ENCODE peak calls at places on chromosome 2, in six cellular contexts. R is neuronal stem cell, J is upper lobe of right lung, K is BE2C, Q is neural progenitor cell, H is mucosa of descending colon. V is an unnamed sample.

GRCh38 chr2:101282980-101283379 is 25.5 kb downstream of the RNF149 start:
- DNase-seq in J (no peak), H (no peak), Q (no peak), R (no peak), K (no peak), V (no peak)

GRCh38 chr2:78245394-78246140 is 723.4 kb upstream of the LRRTM4 start:
- DNase-seq in J (no peak), H (no peak), K (no peak), Q (peak; percentile 78), R (peak; percentile 30), V (no peak)

GRCh38 chr2:147122944-147123343 is 721.9 kb upstream of the ACVR2A start:
- DNase-seq in Q (no peak), K (no peak), R (no peak), H (no peak), J (no peak), V (no peak)

GRCh38 chr2:19850526-19851050 is 51.2 kb downstream of the TTC32 start:
- DNase-seq in H (no peak), Q (no peak), K (no peak), J (no peak), R (no peak), V (no peak)

GRCh38 chr2:74715071-74715791 is 61.2 kb downstream of the SEMA4F start:
- DNase-seq in J (peak; percentile 88), K (peak; percentile 70), Q (peak; percentile 90), R (peak; percentile 83), H (peak; percentile 92), V (peak; percentile 90)

GRCh38 chr2:237615631-237616249 is 11.6 kb upstream of the LRRFIP1 start:
- DNase-seq in H (no peak), K (no peak), J (peak; percentile 12), R (no peak), Q (no peak), V (no peak)

GRCh38 chr2:9261231-9261883 is 54.7 kb downstream of the ASAP2 start:
- DNase-seq in R (no peak), H (no peak), K (no peak), Q (no peak), J (no peak), V (no peak)

GRCh38 chr2:64018715-64019082 is 529 bp downstream of the VPS54 start:
- DNase-seq in R (peak; percentile 21), Q (peak; percentile 63), K (peak; percentile 30), J (peak; percentile 85), H (peak; percentile 78), V (no peak)

GRCh38 chr2:167181674-167182073 is 293.4 kb downstream of the XIRP2 start:
- DNase-seq in K (no peak), R (no peak), H (no peak), J (no peak), Q (no peak), V (no peak)

GRCh38 chr2:121723316-121723715 is 13.4 kb downstream of the NIFK start:
- DNase-seq in K (no peak), J (no peak), R (no peak), Q (no peak), H (no peak), V (no peak)

GRCh38 chr2:65232636-65233035 is 5.0 kb downstream of the ACTR2 start:
- DNase-seq in K (no peak), Q (no peak), R (no peak), J (no peak), H (no peak), V (no peak)

GRCh38 chr2:197356136-197356535 is 45.6 kb upstream of the ANKRD44 start:
- DNase-seq in R (no peak), J (no peak), H (no peak), K (no peak), Q (peak; percentile 21), V (no peak)

GRCh38 chr2:39725401-39725800 is 53.7 kb downstream of the THUMPD2 start:
- DNase-seq in K (no peak), Q (no peak), H (no peak), R (no peak), J (no peak), V (no peak)

GRCh38 chr2:172974762-172975161 is 100.9 kb upstream of the MAP3K20 start:
- DNase-seq in H (no peak), R (no peak), J (no peak), K (no peak), Q (no peak), V (no peak)

GRCh38 chr2:119517433-119517832 is 6.8 kb downstream of the SCTR start:
- DNase-seq in Q (peak; percentile 77), H (peak; percentile 77), R (peak; percentile 48), K (peak; percentile 68), J (peak; percentile 88), V (peak; percentile 71)

GRCh38 chr2:168515502-168515901 is 59.4 kb downstream of the CERS6 start:
- DNase-seq in H (no peak), Q (no peak), R (no peak), K (no peak), J (no peak), V (no peak)

GRCh38 chr2:27105981-27106380 is 12.9 kb downstream of the CGREF1 start:
- DNase-seq in H (no peak), J (no peak), K (no peak), R (no peak), Q (no peak), V (no peak)

GRCh38 chr2:212536385-212537310 is 2.0 kb downstream of the ERBB4 start:
- DNase-seq in R (peak; percentile 78), J (peak; percentile 55), K (peak; percentile 29), H (peak; percentile 12), Q (peak; percentile 88), V (peak; percentile 3)

GRCh38 chr2:216698895-216699294 is 3.5 kb upstream of the IGFBP5 start:
- DNase-seq in H (no peak), K (peak; percentile 48), R (no peak), Q (peak; percentile 82), J (no peak), V (no peak)

GRCh38 chr2:168050377-168050776 is 197.0 kb downstream of the STK39 start:
- DNase-seq in J (no peak), Q (peak; percentile 61), H (no peak), R (no peak), K (no peak), V (no peak)

GRCh38 chr2:127932199-127932877 is 46.6 kb upstream of the AMMECR1L start:
- DNase-seq in J (no peak), R (no peak), Q (no peak), K (no peak), H (no peak), V (peak; percentile 47)

GRCh38 chr2:214549946-214550345 is 139.1 kb downstream of the VWC2L start:
- DNase-seq in R (no peak), Q (no peak), H (no peak), K (no peak), J (no peak), V (no peak)

GRCh38 chr2:113850687-113851086 is 39.2 kb upstream of the ACTR3 start:
- DNase-seq in H (no peak), J (no peak), R (no peak), K (no peak), Q (no peak), V (no peak)

GRCh38 chr2:54206596-54206995 is 49.4 kb downstream of the TSPYL6 start:
- DNase-seq in K (no peak), Q (peak; percentile 7), J (no peak), R (no peak), H (no peak), V (no peak)

GRCh38 chr2:121356058-121356640 is 71.1 kb upstream of the TFCP2L1 start:
- DNase-seq in H (no peak), K (peak; percentile 31), R (peak; percentile 72), Q (peak; percentile 82), J (no peak), V (peak; percentile 72)

GRCh38 chr2:177285892-177286715 is 21.6 kb upstream of the NFE2L2 start:
- DNase-seq in J (no peak), H (no peak), Q (no peak), K (no peak), R (no peak), V (no peak)

GRCh38 chr2:144890828-144891227 is 370.9 kb upstream of the ZEB2 start:
- DNase-seq in H (no peak), Q (no peak), J (no peak), R (no peak), K (no peak), V (no peak)

GRCh38 chr2:200492656-200493055 is 17.2 kb downstream of the KCTD18 start:
- DNase-seq in K (no peak), J (no peak), R (no peak), H (no peak), Q (no peak), V (no peak)
- H3K4me1 ChIP-seq in K (no peaks in the 10 kb centered on the region), J (no peaks in the 10 kb centered on the region), R (no peaks in the 10 kb centered on the region), H (no peaks in the 10 kb centered on the region), Q (no peaks in the 10 kb centered on the region), V (no peaks in the 10 kb centered on the region)

GRCh38 chr2:226183033-226183432 is 616.6 kb downstream of the IRS1 start:
- DNase-seq in R (no peak), K (no peak), H (no peak), Q (no peak), J (no peak), V (no peak)
- H3K4me1 ChIP-seq in R (peaks cover 12% of the 10 kb centered on the region), K (no peaks in the 10 kb centered on the region), H (no peaks in the 10 kb centered on the region), Q (peaks cover 27% of the 10 kb centered on the region), J (no peaks in the 10 kb centered on the region), V (peaks cover 6% of the 10 kb centered on the region)

DNA sequence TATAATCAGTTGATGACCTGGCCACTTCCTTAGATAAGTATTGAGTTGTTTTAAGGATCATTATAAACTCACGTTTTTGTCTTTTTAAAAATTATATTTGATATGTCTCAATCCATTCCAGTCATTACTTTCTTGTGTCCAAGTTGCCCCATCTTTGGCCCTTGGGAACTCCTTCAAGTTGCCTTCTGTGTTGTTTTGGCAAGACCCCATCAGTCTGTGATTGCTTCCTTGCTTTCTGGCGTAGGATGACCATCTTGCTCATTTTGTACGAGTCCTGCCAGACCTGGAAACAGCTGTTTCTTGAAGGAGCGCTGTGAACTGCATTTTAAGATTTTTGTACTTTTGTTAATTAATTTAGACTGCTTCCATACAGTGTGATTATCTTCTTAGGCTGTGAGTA is 68.9 kb upstream of the ITM2C start:
- DNase-seq in K (no peak), H (no peak), Q (no peak), R (no peak), J (no peak), V (no peak)
- H3K4me1 ChIP-seq in K (no peaks in the 10 kb centered on the region), H (peaks cover 30% of the 10 kb centered on the region), Q (no peaks in the 10 kb centered on the region), R (peaks cover 1% of the 10 kb centered on the region), J (peaks cover 28% of the 10 kb centered on the region), V (no peaks in the 10 kb centered on the region)

GRCh38 chr2:12507295-12507694 is 209.4 kb upstream of the TRIB2 start:
- DNase-seq in Q (no peak), H (no peak), J (no peak), R (no peak), K (peak; percentile 55), V (no peak)

GRCh38 chr2:12506846-12507245 is 209.9 kb upstream of the TRIB2 start:
- DNase-seq in K (no peak), Q (no peak), H (no peak), R (no peak), J (no peak), V (no peak)

GRCh38 chr2:12502759-12503158 is 214.0 kb upstream of the TRIB2 start:
- DNase-seq in J (no peak), H (no peak), R (no peak), Q (no peak), K (no peak), V (no peak)

GRCh38 chr2:12501469-12502147 is 215.1 kb upstream of the TRIB2 start:
- DNase-seq in R (no peak), J (no peak), H (no peak), Q (no peak), K (no peak), V (no peak)

DNA sequence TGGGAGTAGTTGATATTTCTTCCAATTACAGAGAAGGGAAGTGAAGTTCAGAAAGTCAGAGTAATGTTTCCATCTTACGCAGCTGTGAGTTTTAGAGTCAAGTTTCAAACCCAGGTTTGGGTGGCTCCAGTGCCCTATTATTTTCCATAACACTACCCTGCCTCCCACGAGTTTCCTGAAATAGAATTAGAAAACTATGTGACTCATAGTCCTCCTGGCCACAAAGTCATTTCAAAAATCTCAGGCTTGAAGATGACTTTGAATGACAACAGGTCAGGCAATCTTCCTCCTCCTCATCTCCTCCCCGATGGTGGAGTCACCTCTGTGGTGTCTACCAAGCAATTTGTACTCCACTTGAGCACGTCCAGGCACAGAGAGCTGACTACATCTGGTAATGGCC is 212.3 kb upstream of the TRIB2 start:
- DNase-seq in K (no peak), J (no peak), Q (no peak), R (no peak), H (no peak), V (no peak)
- H3K4me1 ChIP-seq in K (peaks cover 10% of the 10 kb centered on the region), J (peaks cover 7% of the 10 kb centered on the region), Q (no peaks in the 10 kb centered on the region), R (peaks cover 1% of the 10 kb centered on the region), H (no peaks in the 10 kb centered on the region), V (no peaks in the 10 kb centered on the region)